ENCODE peak calls at places on chromosomes 1 and 21, in seven cellular contexts. W is WTC11, B is K562, A is HCT116, U is H1, N is HepG2, Y is GM12878. S is an unnamed sample.

GRCh38 chr21:45540601-45540970 is 1.7 kb downstream of the SLC19A1 start:
- DNase-seq in W (peak), B (no peak), A (no peak), U (no peak), N (no peak), Y (no peak), S (no peak)

GRCh38 chr1:7454895-7455784 is 316.0 kb upstream of the VAMP3 start:
- DNase-seq in W (no peak), B (no peak), A (no peak), U (no peak), N (no peak), Y (no peak), S (no peak)

GRCh38 chr1:207831517-207832327 is 79.2 kb downstream of the CD34 start:
- DNase-seq in W (no peak), B (no peak), A (no peak), U (no peak), N (no peak), Y (peak), S (no peak)

GRCh38 chr1:171740987-171741871 is 636 bp downstream of the VAMP4 start:
- DNase-seq in W (no peak), B (peak), A (no peak), U (no peak), N (peak), Y (peak), S (peak)

GRCh38 chr1:27405074-27405473 is 12.7 kb downstream of the GPR3 start:
- DNase-seq in W (peak), B (no peak), A (no peak), U (no peak), N (no peak), Y (no peak), S (no peak)

GRCh38 chr1:43547538-43548072 is 16.9 kb downstream of the PTPRF start:
- DNase-seq in W (no peak), B (no peak), A (no peak), U (no peak), N (no peak), Y (no peak), S (no peak)

GRCh38 chr1:205452906-205453305 is 2.9 kb downstream of the BLACAT1 start:
- DNase-seq in W (no peak), B (no peak), A (no peak), U (no peak), N (no peak), Y (no peak), S (no peak)

GRCh38 chr1:20883766-20884165 is 96.7 kb upstream of the HP1BP3 start:
- DNase-seq in W (no peak), B (no peak), A (no peak), U (no peak), N (no peak), Y (no peak), S (no peak)

GRCh38 chr1:210822897-210823296 is 311.1 kb downstream of the KCNH1 start:
- DNase-seq in W (no peak), B (no peak), A (no peak), U (no peak), N (no peak), Y (no peak), S (no peak)

GRCh38 chr1:226688056-226688748 is 50.9 kb downstream of the ITPKB start:
- DNase-seq in W (peak), B (no peak), A (no peak), U (no peak), N (no peak), Y (no peak), S (no peak)

GRCh38 chr21:39033878-39034589 is 149.2 kb downstream of the PSMG1 start:
- DNase-seq in W (no peak), B (no peak), A (no peak), U (no peak), N (peak), Y (no peak), S (no peak)

GRCh38 chr1:244106173-244106572 is 55.1 kb downstream of the ZBTB18 start:
- DNase-seq in W (no peak), B (no peak), A (no peak), U (no peak), N (no peak), Y (no peak), S (no peak)

GRCh38 chr1:28246427-28246832 is 10.5 kb downstream of the ATP5IF1 start:
- DNase-seq in W (no peak), B (no peak), A (no peak), U (no peak), N (peak), Y (peak), S (no peak)

GRCh38 chr1:33158366-33158765 is 23.5 kb downstream of the TRIM62 start:
- DNase-seq in W (no peak), B (no peak), A (no peak), U (no peak), N (no peak), Y (no peak), S (no peak)

GRCh38 chr1:41238311-41239094 is 3.6 kb downstream of the SCMH1 start:
- DNase-seq in W (no peak), B (peak), A (no peak), U (no peak), N (peak), Y (no peak), S (no peak)

GRCh38 chr1:173205146-173206051 is 1.7 kb downstream of the TNFSF4 start:
- DNase-seq in W (no peak), B (no peak), A (no peak), U (no peak), N (peak), Y (no peak), S (no peak)

GRCh38 chr21:43305811-43306311 is 121.1 kb downstream of the SIK1 start:
- DNase-seq in W (no peak), B (no peak), A (no peak), U (no peak), N (no peak), Y (no peak), S (no peak)

GRCh38 chr1:31583995-31584868 is 7.9 kb downstream of the TINAGL1 start:
- DNase-seq in W (no peak), B (no peak), A (no peak), U (no peak), N (peak), Y (no peak), S (peak)

GRCh38 chr1:26014179-26014578 is 7.4 kb upstream of the EXTL1 start:
- DNase-seq in W (no peak), B (no peak), A (no peak), U (no peak), N (no peak), Y (no peak), S (no peak)

GRCh38 chr1:103371234-103371633 is 154.3 kb upstream of the RNPC3 start:
- DNase-seq in W (no peak), B (no peak), A (no peak), U (no peak), N (no peak), Y (no peak), S (no peak)

GRCh38 chr1:208681878-208682663 is 437.9 kb upstream of the PLXNA2 start:
- DNase-seq in W (no peak), B (no peak), A (no peak), U (no peak), N (no peak), Y (no peak), S (no peak)

GRCh38 chr1:145690587-145691558 is 16.3 kb downstream of the PDZK1 start:
- DNase-seq in W (no peak), B (no peak), A (no peak), U (no peak), N (peak), Y (peak), S (no peak)

GRCh38 chr1:2845874-2846273 is 44.4 kb upstream of the TTC34 start:
- DNase-seq in W (no peak), B (no peak), A (no peak), U (no peak), N (no peak), Y (no peak), S (no peak)

GRCh38 chr1:20271498-20272400 is 18.9 kb upstream of the VWA5B1 start:
- DNase-seq in W (no peak), B (no peak), A (no peak), U (no peak), N (no peak), Y (no peak), S (no peak)

GRCh38 chr1:181099152-181100014 is 10.9 kb downstream of the IER5 start:
- DNase-seq in W (no peak), B (no peak), A (no peak), U (no peak), N (no peak), Y (peak), S (peak)

GRCh38 chr1:83799474-83800085 is 199.4 kb downstream of the TTLL7 start:
- DNase-seq in W (no peak), B (no peak), A (no peak), U (no peak), N (no peak), Y (no peak), S (no peak)

GRCh38 chr1:76901158-76901767 is 34.0 kb downstream of the ST6GALNAC5 start:
- DNase-seq in W (peak), B (peak), A (peak), U (peak), N (peak), Y (peak), S (peak)

GRCh38 chr1:164805399-164805798 is 246.4 kb downstream of the PBX1 start:
- DNase-seq in W (no peak), B (no peak), A (no peak), U (no peak), N (no peak), Y (no peak), S (no peak)

GRCh38 chr1:27496604-27497155 is 6.7 kb upstream of the WASF2 start:
- DNase-seq in W (peak), B (no peak), A (no peak), U (no peak), N (no peak), Y (no peak), S (no peak)

GRCh38 chr21:16579538-16579937 is 849.8 kb downstream of the USP25 start:
- DNase-seq in W (no peak), B (no peak), A (no peak), U (no peak), N (no peak), Y (no peak), S (no peak)

GRCh38 chr1:55400560-55400959 is 185.4 kb upstream of the USP24 start:
- DNase-seq in W (no peak), B (no peak), A (no peak), U (no peak), N (no peak), Y (no peak), S (no peak)

GRCh38 chr1:239619190-239619589 is 232.8 kb downstream of the CHRM3 start:
- DNase-seq in W (no peak), B (no peak), A (no peak), U (no peak), N (no peak), Y (no peak), S (no peak)

GRCh38 chr1:7576946-7577657 is 194.0 kb upstream of the VAMP3 start:
- DNase-seq in W (peak), B (peak), A (peak), U (no peak), N (no peak), Y (no peak), S (peak)

GRCh38 chr1:245995474-245995873 is 511.6 kb downstream of the SMYD3 start:
- DNase-seq in W (no peak), B (no peak), A (no peak), U (no peak), N (no peak), Y (no peak), S (no peak)

GRCh38 chr1:18814340-18815202 is 44.9 kb downstream of the TAS1R2 start:
- DNase-seq in W (peak), B (no peak), A (no peak), U (no peak), N (no peak), Y (no peak), S (no peak)

GRCh38 chr1:205519541-205520131 is 15.2 kb downstream of the CDK18 start:
- DNase-seq in W (no peak), B (no peak), A (no peak), U (no peak), N (no peak), Y (no peak), S (no peak)

GRCh38 chr1:75449998-75450397 is 160.9 kb downstream of the SLC44A5 start:
- DNase-seq in W (no peak), B (no peak), A (no peak), U (no peak), N (no peak), Y (no peak), S (no peak)

GRCh38 chr1:85544689-85545203 is 35.8 kb upstream of the CCN1 start:
- DNase-seq in W (no peak), B (no peak), A (no peak), U (no peak), N (peak), Y (no peak), S (no peak)

DNA sequence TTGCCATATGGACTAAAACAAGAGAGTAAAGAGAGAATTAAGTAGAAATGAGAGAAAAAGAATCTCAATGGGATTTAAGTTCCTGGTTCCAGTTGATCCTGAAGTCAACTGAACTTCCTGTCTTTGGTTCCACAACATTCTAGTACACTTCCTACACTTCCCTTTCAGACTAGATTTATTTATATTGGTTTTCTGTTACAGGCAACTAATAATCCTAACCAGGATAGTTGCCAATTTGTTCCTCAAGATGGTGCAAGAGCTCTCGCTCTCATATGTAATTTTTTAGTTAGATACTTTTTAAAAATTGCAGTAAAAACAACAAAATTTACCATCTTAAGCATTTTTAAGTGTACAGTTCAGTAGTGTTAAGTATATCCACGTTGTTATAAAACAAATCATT is 28.8 kb upstream of the TRIM45 start:
- DNase-seq in W (no peak), B (no peak), A (no peak), U (no peak), N (no peak), Y (no peak), S (no peak)
- TF ChIP-seq SP1 in W (no peak), B (no peak), A (no peak), U (no peak), N (no peak), Y (no peak), S (no peak)

DNA sequence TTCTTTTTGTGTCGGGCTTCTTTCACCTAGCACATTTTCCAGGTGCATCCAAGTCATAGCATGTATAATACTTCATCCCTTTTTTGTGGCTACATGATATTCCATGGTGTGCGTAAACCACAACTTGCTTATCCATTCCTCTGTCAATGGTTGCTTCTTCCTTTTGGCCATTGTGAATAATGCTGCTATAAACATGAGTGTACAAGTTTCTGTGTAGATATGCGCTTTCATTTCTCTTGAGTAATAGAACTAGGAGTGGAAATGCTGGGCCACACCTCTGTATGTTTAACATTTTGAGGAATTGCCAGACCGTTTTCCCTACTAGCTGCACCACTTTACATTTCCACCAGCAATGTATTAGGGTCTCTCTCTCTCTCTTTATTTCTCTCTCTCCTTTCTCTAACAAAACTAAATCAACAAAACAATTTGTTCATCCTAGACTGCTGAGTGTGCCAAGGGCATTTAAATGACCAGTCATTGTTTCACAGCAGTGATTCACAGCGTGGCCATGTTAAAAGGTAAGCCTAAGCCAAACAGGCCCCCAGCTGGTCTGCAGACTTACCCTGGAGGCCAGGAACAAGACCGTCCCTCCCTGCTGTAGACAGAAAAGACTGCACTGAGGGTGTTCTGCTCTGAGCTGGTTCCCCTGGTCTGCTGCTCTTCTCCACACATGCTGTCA is 53.2 kb upstream of the LYST start:
- DNase-seq in W (no peak), B (no peak), A (no peak), U (peak), N (no peak), Y (no peak), S (no peak)
- TF ChIP-seq SP1 in W (peak), B (no peak), A (no peak), U (no peak), N (no peak), Y (no peak), S (no peak)

GRCh38 chr1:200642481-200642880 is 21.9 kb upstream of the KIF14 start:
- DNase-seq in W (no peak), B (no peak), A (no peak), U (no peak), N (no peak), Y (no peak), S (no peak)

GRCh38 chr1:200644021-200644420 is 23.5 kb upstream of the KIF14 start:
- DNase-seq in W (no peak), B (no peak), A (no peak), U (no peak), N (no peak), Y (no peak), S (no peak)

GRCh38 chr1:200638073-200638472 is 17.5 kb upstream of the KIF14 start:
- DNase-seq in W (no peak), B (no peak), A (no peak), U (no peak), N (no peak), Y (no peak), S (no peak)

GRCh38 chr1:200640373-200641174 is 20.0 kb upstream of the KIF14 start:
- DNase-seq in W (no peak), B (peak), A (peak), U (no peak), N (no peak), Y (no peak), S (no peak)

GRCh38 chr1:200641175-200641489 is 20.6 kb upstream of the KIF14 start:
- DNase-seq in W (no peak), B (no peak), A (no peak), U (no peak), N (no peak), Y (no peak), S (no peak)
- TF ChIP-seq SP1 in W (no peak), B (no peak), A (no peak), U (no peak), N (no peak), Y (no peak), S (no peak)

DNA sequence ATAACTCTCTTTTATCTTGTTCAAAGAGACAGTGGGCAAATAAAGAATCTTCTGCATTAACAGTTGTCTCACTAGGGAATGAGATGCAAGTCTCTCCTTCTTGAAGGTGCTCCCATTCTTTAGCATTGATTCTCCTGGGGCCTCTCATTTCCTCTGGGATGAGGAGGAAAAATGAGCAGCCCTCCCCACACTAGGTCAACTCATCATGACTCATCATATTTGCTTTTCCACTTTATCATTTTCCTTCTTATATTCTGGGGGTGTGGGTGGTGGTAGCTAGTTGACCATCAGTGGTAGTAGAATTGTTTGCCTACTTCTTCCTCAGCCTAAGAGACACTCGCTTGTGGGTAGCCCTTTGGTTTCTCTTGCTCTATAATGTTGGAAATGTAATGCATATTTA is 182.0 kb upstream of the C1orf87 start:
- DNase-seq in W (no peak), B (no peak), A (no peak), U (no peak), N (peak), Y (no peak), S (no peak)
- TF ChIP-seq SP1 in W (no peak), B (no peak), A (peak), U (no peak), N (no peak), Y (no peak), S (no peak)

DNA sequence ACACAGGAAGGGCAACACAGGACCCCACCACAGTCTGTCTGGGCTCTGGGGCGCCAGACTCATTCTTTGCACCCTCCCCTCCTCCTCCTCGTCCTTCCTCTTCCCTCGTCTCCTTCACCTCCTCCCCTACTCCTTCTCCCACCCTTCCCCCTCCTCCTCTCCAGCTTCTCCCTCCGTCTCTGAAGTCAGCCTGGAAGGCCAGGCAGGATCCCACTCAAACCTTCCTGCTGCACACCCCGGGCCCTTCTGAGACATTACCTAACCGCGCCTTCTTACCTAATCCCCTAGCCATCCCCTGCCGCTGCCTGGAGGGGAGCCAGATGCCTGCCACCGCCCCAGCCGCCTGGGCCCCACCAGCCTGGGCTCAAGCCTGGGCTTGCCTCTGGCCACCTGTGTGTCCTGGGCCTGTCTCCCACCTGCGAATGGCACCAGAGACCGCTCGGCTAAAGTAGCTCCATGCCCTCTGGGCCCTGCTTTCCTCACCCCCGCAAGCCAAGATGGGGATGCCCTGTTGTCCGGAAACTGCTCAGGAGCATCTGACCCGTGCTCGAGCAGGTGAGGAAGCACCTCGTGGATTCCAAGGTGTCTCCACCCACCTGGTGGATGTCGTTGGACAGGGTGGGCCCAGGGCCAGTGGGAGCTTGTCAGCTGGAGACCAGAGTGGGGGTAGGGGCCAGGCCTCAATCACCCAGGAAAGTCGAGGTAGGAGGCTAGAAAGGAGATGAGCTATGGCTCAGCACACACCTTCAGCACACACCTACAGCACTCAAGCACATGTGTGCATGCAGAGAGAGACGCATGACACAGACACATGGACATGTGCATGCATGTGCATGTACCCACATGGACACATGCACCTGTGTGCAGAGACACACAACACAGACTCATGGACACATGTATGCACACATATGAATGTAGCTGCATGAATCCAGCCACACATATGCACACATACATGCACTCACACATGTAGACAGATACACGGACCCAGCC is 31.9 kb downstream of the WNT9A start:
- DNase-seq in W (no peak), B (no peak), A (no peak), U (no peak), N (no peak), Y (no peak), S (no peak)
- TF ChIP-seq SP1 in W (no peak), B (no peak), A (no peak), U (no peak), N (no peak), Y (no peak), S (no peak)

S was measured in HEK293T.